ENCODE peak calls at places on chromosomes 11 and 22, in five cellular contexts. One of them, this sample, is unnamed.

GRCh38 chr11:111494040-111494439 is 18.1 kb downstream of the BTG4 start:
- DNase-seq in heart left ventricle: no peak
- DNase-seq in thyroid gland: no peak
- DNase-seq in suprapubic skin: no peak
- DNase-seq in A549: no peak
- DNase-seq in this sample: no peak

GRCh38 chr11:47980907-47981621 is 705 bp downstream of the PTPRJ start:
- DNase-seq in heart left ventricle: peak; percentile 55
- DNase-seq in thyroid gland: peak; percentile 61
- DNase-seq in suprapubic skin: no peak
- DNase-seq in A549: peak; percentile 34
- DNase-seq in this sample: peak; percentile 30

GRCh38 chr11:64774144-64774543 is 4.2 kb downstream of the SF1 start:
- DNase-seq in heart left ventricle: no peak
- DNase-seq in thyroid gland: no peak
- DNase-seq in suprapubic skin: no peak
- DNase-seq in A549: no peak
- DNase-seq in this sample: peak; percentile 71

GRCh38 chr11:10622957-10623787 is 54.7 kb upstream of the LYVE1 start:
- DNase-seq in heart left ventricle: peak; percentile 57
- DNase-seq in thyroid gland: no peak
- DNase-seq in suprapubic skin: no peak
- DNase-seq in A549: no peak
- DNase-seq in this sample: peak; percentile 60

GRCh38 chr11:95762513-95762912 is 27.1 kb downstream of the FAM76B start:
- DNase-seq in heart left ventricle: no peak
- DNase-seq in thyroid gland: no peak
- DNase-seq in suprapubic skin: no peak
- DNase-seq in A549: no peak
- DNase-seq in this sample: no peak

GRCh38 chr11:57484141-57484710 is 23.9 kb downstream of the RTN4RL2 start:
- DNase-seq in heart left ventricle: no peak
- DNase-seq in thyroid gland: no peak
- DNase-seq in suprapubic skin: no peak
- DNase-seq in A549: no peak
- DNase-seq in this sample: no peak

GRCh38 chr11:20363500-20364411 is at the start of gene HTATIP2:
- DNase-seq in heart left ventricle: peak; percentile 74
- DNase-seq in thyroid gland: peak; percentile 72
- DNase-seq in suprapubic skin: peak; percentile 82
- DNase-seq in A549: peak; percentile 68
- DNase-seq in this sample: peak; percentile 53

GRCh38 chr11:61725632-61726280 is 26.7 kb upstream of the MYRF start:
- DNase-seq in heart left ventricle: no peak
- DNase-seq in thyroid gland: no peak
- DNase-seq in suprapubic skin: no peak
- DNase-seq in A549: no peak
- DNase-seq in this sample: no peak

GRCh38 chr11:28615542-28615941 is 507.4 kb downstream of the METTL15 start:
- DNase-seq in heart left ventricle: no peak
- DNase-seq in thyroid gland: no peak
- DNase-seq in suprapubic skin: no peak
- DNase-seq in A549: peak; percentile 73
- DNase-seq in this sample: no peak

GRCh38 chr11:133810766-133811165 is 34.5 kb downstream of the SPATA19 start:
- DNase-seq in heart left ventricle: no peak
- DNase-seq in thyroid gland: no peak
- DNase-seq in suprapubic skin: no peak
- DNase-seq in A549: no peak
- DNase-seq in this sample: no peak

GRCh38 chr11:133809525-133810178 is 35.7 kb downstream of the SPATA19 start:
- DNase-seq in heart left ventricle: no peak
- DNase-seq in thyroid gland: no peak
- DNase-seq in suprapubic skin: no peak
- DNase-seq in A549: no peak
- DNase-seq in this sample: no peak

GRCh38 chr11:133811850-133812685 is 33.2 kb downstream of the SPATA19 start:
- DNase-seq in heart left ventricle: no peak
- DNase-seq in thyroid gland: no peak
- DNase-seq in suprapubic skin: no peak
- DNase-seq in A549: no peak
- DNase-seq in this sample: no peak

GRCh38 chr11:133808393-133809140 is 36.7 kb downstream of the SPATA19 start:
- DNase-seq in heart left ventricle: no peak
- DNase-seq in thyroid gland: no peak
- DNase-seq in suprapubic skin: no peak
- DNase-seq in A549: no peak
- DNase-seq in this sample: no peak

GRCh38 chr11:133810179-133810550 is 35.1 kb downstream of the SPATA19 start:
- DNase-seq in heart left ventricle: no peak
- DNase-seq in thyroid gland: no peak
- DNase-seq in suprapubic skin: no peak
- DNase-seq in A549: no peak
- DNase-seq in this sample: no peak
- TF ChIP-seq POLR2A in heart left ventricle: no peak
- TF ChIP-seq POLR2A in thyroid gland: no peak
- TF ChIP-seq POLR2A in suprapubic skin: no peak
- TF ChIP-seq POLR2A in A549: no peak
- TF ChIP-seq POLR2A in this sample: no peak

GRCh38 chr11:14835491-14836105 is 56.4 kb downstream of the CYP2R1 start:
- DNase-seq in heart left ventricle: no peak
- DNase-seq in thyroid gland: no peak
- DNase-seq in suprapubic skin: no peak
- DNase-seq in A549: no peak
- DNase-seq in this sample: no peak

GRCh38 chr11:14842002-14842401 is 50.0 kb downstream of the CYP2R1 start:
- DNase-seq in heart left ventricle: no peak
- DNase-seq in thyroid gland: no peak
- DNase-seq in suprapubic skin: no peak
- DNase-seq in A549: no peak
- DNase-seq in this sample: no peak

GRCh38 chr11:14836106-14836492 is 55.9 kb downstream of the CYP2R1 start:
- DNase-seq in heart left ventricle: no peak
- DNase-seq in thyroid gland: no peak
- DNase-seq in suprapubic skin: no peak
- DNase-seq in A549: no peak
- DNase-seq in this sample: no peak
- TF ChIP-seq POLR2A in heart left ventricle: no peak
- TF ChIP-seq POLR2A in thyroid gland: no peak
- TF ChIP-seq POLR2A in suprapubic skin: no peak
- TF ChIP-seq POLR2A in A549: no peak
- TF ChIP-seq POLR2A in this sample: no peak

DNA sequence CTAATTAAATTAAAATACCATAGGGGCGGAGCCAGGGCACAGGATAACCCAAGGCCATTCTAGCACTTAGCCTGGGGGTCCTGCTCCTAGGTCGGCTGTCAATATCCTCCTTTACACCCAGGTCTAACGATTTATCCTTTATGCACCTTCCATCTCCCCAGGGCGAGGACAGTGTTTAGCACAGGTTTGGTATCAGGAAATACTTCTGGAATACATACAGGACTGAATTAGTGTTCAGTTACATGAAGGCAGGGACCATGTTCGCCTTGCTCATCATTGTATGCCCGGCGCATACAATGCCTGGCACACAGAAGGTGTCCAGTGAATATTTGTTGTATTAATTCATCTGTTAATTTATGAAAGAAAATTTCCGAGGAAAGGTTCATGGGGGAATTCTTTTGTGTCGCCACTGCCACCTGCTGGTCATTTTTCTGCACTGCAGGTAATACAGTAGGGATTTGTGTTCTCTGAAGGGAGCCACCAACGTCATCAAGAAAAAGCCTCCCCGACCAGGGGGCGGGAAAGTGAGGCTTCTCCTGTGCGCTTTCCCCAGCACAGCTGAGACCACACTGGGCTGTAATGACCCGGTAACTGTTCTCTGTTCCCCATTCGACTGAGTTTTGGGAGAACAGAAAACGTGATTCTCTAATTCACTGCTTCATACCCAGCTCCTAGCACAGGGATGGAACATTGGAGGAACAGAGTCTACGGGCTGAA is 68.7 kb upstream of the ASPHD2 start:
- DNase-seq in heart left ventricle: peak; percentile 45
- DNase-seq in thyroid gland: peak; percentile 57
- DNase-seq in suprapubic skin: no peak
- DNase-seq in A549: peak; percentile 67
- DNase-seq in this sample: peak; percentile 79
- TF ChIP-seq POLR2A in heart left ventricle: no peak
- TF ChIP-seq POLR2A in thyroid gland: no peak
- TF ChIP-seq POLR2A in suprapubic skin: no peak
- TF ChIP-seq POLR2A in A549: no peak
- TF ChIP-seq POLR2A in this sample: no peak

GRCh38 chr11:81218440-81218839 is 1515.2 kb downstream of the FAM181B start:
- DNase-seq in heart left ventricle: no peak
- DNase-seq in thyroid gland: no peak
- DNase-seq in suprapubic skin: no peak
- DNase-seq in A549: no peak
- DNase-seq in this sample: no peak
- TF ChIP-seq POLR2A in heart left ventricle: no peak
- TF ChIP-seq POLR2A in thyroid gland: no peak
- TF ChIP-seq POLR2A in suprapubic skin: no peak
- TF ChIP-seq POLR2A in A549: no peak
- TF ChIP-seq POLR2A in this sample: no peak

DNA sequence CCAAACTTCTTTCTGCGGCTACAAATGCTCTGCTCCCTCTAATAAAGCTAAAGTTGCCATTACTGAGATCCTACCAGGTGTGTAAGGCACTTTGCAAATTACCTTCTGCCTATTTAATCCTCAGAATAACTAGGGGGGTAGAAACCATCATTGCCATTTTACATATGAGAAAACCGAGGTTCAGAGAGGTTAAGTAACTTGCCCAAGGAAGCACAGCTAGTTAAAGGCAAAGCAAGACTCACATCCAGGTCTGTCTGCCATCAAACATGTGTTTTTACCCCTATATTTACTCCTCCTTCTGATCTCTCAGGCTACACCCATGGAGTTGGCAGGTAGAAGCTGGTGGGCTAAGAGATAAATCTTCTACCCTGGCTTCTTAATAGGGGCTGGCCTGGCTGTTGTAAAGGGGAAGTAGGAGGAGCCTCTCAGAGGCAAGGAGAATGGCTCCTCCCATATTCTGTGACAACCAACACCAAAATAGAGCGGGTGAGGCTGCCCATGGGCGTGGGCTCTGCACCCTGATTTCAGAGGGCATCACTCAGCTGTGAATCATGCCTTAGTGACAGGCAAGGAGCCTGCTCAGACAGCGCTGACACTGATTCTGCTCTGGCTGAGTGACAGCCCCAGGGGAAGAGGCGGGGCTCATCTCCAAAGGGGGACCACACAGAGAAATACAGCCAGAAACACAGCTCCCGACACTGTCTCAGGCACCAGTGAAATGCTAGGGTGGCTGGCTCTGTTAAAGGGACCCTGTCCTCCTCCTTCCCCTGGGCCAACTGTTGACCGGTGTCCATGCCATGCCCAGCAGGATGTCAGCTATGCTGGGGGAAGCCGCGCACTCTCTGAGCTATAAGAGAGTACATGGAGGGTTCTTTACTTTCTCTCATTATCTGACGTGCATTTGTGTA is 106.8 kb downstream of the ABTB2 start:
- DNase-seq in heart left ventricle: peak; percentile 69
- DNase-seq in thyroid gland: no peak
- DNase-seq in suprapubic skin: no peak
- DNase-seq in A549: peak; percentile 69
- DNase-seq in this sample: no peak
- TF ChIP-seq POLR2A in heart left ventricle: no peak
- TF ChIP-seq POLR2A in thyroid gland: no peak
- TF ChIP-seq POLR2A in suprapubic skin: no peak
- TF ChIP-seq POLR2A in A549: no peak
- TF ChIP-seq POLR2A in this sample: no peak

This sample was measured in adrenal gland.